ENCODE peak calls at places on chromosome 21, in five cellular contexts. F is astrocyte of the spinal cord, W is left colon, Y is EH, C is memory B cell. D is an unnamed sample.

GRCh38 chr21:44984792-44985440 is 45.1 kb downstream of the SLX9 start:
- DNase-seq in F (no peak), W (no peak), Y (no peak), C (no peak), D (no peak)

GRCh38 chr21:44871576-44872265 is 1.8 kb downstream of the PTTG1IP start:
- DNase-seq in F (peak; percentile 66), W (peak; percentile 78), Y (peak; percentile 80), C (no peak), D (peak; percentile 73)

GRCh38 chr21:25936776-25937175 is 202.0 kb downstream of the GABPA start:
- DNase-seq in F (peak; percentile 46), W (no peak), Y (peak; percentile 20), C (no peak), D (no peak)

GRCh38 chr21:15706686-15707085 is 23.1 kb upstream of the USP25 start:
- DNase-seq in F (peak; percentile 89), W (no peak), Y (peak; percentile 86), C (no peak), D (no peak)

GRCh38 chr21:45870421-45870820 is 111.1 kb upstream of the COL6A1 start:
- DNase-seq in F (no peak), W (no peak), Y (no peak), C (no peak), D (no peak)

GRCh38 chr21:36589352-36589971 is 109.5 kb upstream of the SIM2 start:
- DNase-seq in F (no peak), W (no peak), Y (peak; percentile 63), C (no peak), D (no peak)

GRCh38 chr21:36104306-36105300 is 30.3 kb upstream of the CBR3 start:
- DNase-seq in F (peak; percentile 58), W (no peak), Y (peak; percentile 38), C (peak; percentile 46), D (peak; percentile 57)

GRCh38 chr21:40658237-40658636 is 188.7 kb downstream of the DSCAM start:
- DNase-seq in F (no peak), W (no peak), Y (no peak), C (no peak), D (no peak)

GRCh38 chr21:22258821-22259220 is 1260.6 kb downstream of the NCAM2 start:
- DNase-seq in F (no peak), W (no peak), Y (no peak), C (no peak), D (no peak)

GRCh38 chr21:44700101-44701022 is 3.4 kb downstream of the KRTAP10-12 start:
- DNase-seq in F (no peak), W (no peak), Y (no peak), C (no peak), D (no peak)

GRCh38 chr21:42513151-42513984 is at the start of gene SLC37A1:
- DNase-seq in F (no peak), W (no peak), Y (no peak), C (peak; percentile 49), D (no peak)